ENCODE peak calls at places on chromosomes 1 and 21, in four cellular contexts. M is HFF-Myc, K is neural progenitor cell, L is GM12865. I is an unnamed sample.

GRCh38 chr1:184593612-184594011 is 161.0 kb downstream of the EDEM3 start:
- DNase-seq in M (no peak), K (no peak), L (no peak), I (no peak)

GRCh38 chr1:163528710-163529348 is 207.1 kb downstream of the NUF2 start:
- DNase-seq in K (peak; percentile 13), M (no peak), L (peak; percentile 35), I (peak; percentile 7)

GRCh38 chr1:1344672-1345361 is 4.4 kb downstream of the DVL1 start:
- DNase-seq in K (no peak), L (no peak), M (no peak), I (no peak)

GRCh38 chr1:62774971-62775578 is 8.9 kb upstream of the ATG4C start:
- DNase-seq in K (no peak), M (no peak), L (peak; percentile 3), I (no peak)

GRCh38 chr1:7236844-7237515 is 451.7 kb downstream of the CAMTA1 start:
- DNase-seq in M (no peak), K (no peak), L (no peak), I (no peak)

GRCh38 chr21:31521515-31521914 is 138.0 kb upstream of the SOD1 start:
- DNase-seq in L (no peak), M (no peak), K (no peak), I (no peak)

GRCh38 chr1:170735366-170736263 is 71.7 kb downstream of the PRRX1 start:
- DNase-seq in L (no peak), M (no peak), K (no peak), I (no peak)

GRCh38 chr1:10438677-10439163 is 8.5 kb downstream of the CENPS start:
- DNase-seq in L (no peak), M (no peak), K (no peak), I (peak; percentile 42)

GRCh38 chr1:109152196-109152595 is 38.3 kb downstream of the ELAPOR1 start:
- DNase-seq in L (no peak), M (no peak), K (no peak), I (no peak)

GRCh38 chr1:162147760-162148159 is 78.3 kb downstream of the NOS1AP start:
- DNase-seq in M (no peak), K (peak; percentile 58), L (no peak), I (peak; percentile 47)

GRCh38 chr1:36351222-36351977 is 28.0 kb upstream of the EVA1B start:
- DNase-seq in L (no peak), M (peak; percentile 91), K (peak; percentile 91), I (no peak)

GRCh38 chr1:209250970-209251636 is 332.4 kb upstream of the CAMK1G start:
- DNase-seq in M (no peak), K (no peak), L (no peak), I (no peak)

GRCh38 chr1:203380395-203381150 is 29.7 kb upstream of the FMOD start:
- DNase-seq in L (peak; percentile 62), K (no peak), M (no peak), I (no peak)

GRCh38 chr21:42337830-42338729 is 12.7 kb downstream of the TFF2 start:
- DNase-seq in M (peak; percentile 2), K (peak; percentile 87), L (peak; percentile 78), I (peak; percentile 70)